ENCODE peak calls at places on chromosomes 2 and 18, in four cellular contexts. U is IMR-90; V is choroid plexus epithelial cell; I is CD8-positive, alpha-beta T cell. P is an unnamed sample.

GRCh38 chr2:200360364-200360763 is 53.9 kb downstream of the SPATS2L start:
- DNase-seq in I (no peak), V (no peak), U (no peak), P (no peak)

GRCh38 chr2:34261701-34262100 is 662.6 kb upstream of the FAM98A start:
- DNase-seq in U (no peak), I (no peak), V (no peak), P (no peak)

GRCh38 chr2:64516651-64517510 is 7.2 kb upstream of the AFTPH start:
- DNase-seq in I (no peak), U (no peak), V (no peak), P (no peak)

GRCh38 chr2:9629222-9630000 is 1.4 kb downstream of the YWHAQ start:
- DNase-seq in U (peak), I (no peak), V (peak), P (peak)

GRCh38 chr2:232903989-232904388 is 33.9 kb downstream of the SNORC start:
- DNase-seq in V (no peak), I (no peak), U (no peak), P (no peak)

GRCh38 chr2:174878537-174879147 is 114.4 kb upstream of the CHRNA1 start:
- DNase-seq in I (no peak), V (peak), U (peak), P (peak)

GRCh38 chr2:202378001-202378400 is 1.9 kb downstream of the BMPR2 start:
- DNase-seq in V (no peak), U (no peak), I (no peak), P (peak)

GRCh38 chr2:74334931-74335333 is 8.3 kb downstream of the SLC4A5 start:
- DNase-seq in U (peak), V (peak), I (peak), P (peak)

GRCh38 chr2:15561574-15562344 is 625 bp upstream of the NBAS start:
- DNase-seq in U (peak), V (peak), I (peak), P (peak)

GRCh38 chr18:58135806-58136331 is 91.8 kb downstream of the NEDD4L start:
- DNase-seq in U (peak), V (peak), I (peak), P (peak)

GRCh38 chr2:45890819-45891218 is 239.3 kb downstream of the PRKCE start:
- DNase-seq in U (no peak), I (no peak), V (no peak), P (no peak)

GRCh38 chr2:1730047-1730937 is 14.0 kb downstream of the PXDN start:
- DNase-seq in V (peak), U (peak), I (no peak), P (peak)

GRCh38 chr18:49898421-49898820 is 85.1 kb upstream of the ACAA2 start:
- DNase-seq in V (peak), I (peak), U (peak), P (peak)

GRCh38 chr2:78701546-78701945 is 324.0 kb upstream of the REG3G start:
- DNase-seq in V (no peak), U (no peak), I (no peak), P (peak)

GRCh38 chr2:54787760-54788366 is 64.4 kb downstream of the EML6 start:
- DNase-seq in U (no peak), I (no peak), V (no peak), P (no peak)

GRCh38 chr18:13266208-13267100 is 47.9 kb downstream of the LDLRAD4 start:
- DNase-seq in I (no peak), V (no peak), U (no peak), P (no peak)

GRCh38 chr2:240436626-240437180 is 1.2 kb downstream of the GPC1 start:
- DNase-seq in I (no peak), U (peak), V (peak), P (peak)

GRCh38 chr2:157233506-157233905 is 24.0 kb upstream of the GALNT5 start:
- DNase-seq in U (peak), V (peak), I (no peak), P (peak)

GRCh38 chr2:12715258-12715865 is 1.4 kb upstream of the TRIB2 start:
- DNase-seq in U (no peak), I (no peak), V (no peak), P (no peak)

GRCh38 chr2:24009680-24010476 is at the start of gene MFSD2B:
- DNase-seq in I (no peak), U (no peak), V (peak), P (peak)

GRCh38 chr2:23588106-23588505 is 203.1 kb downstream of the KLHL29 start:
- DNase-seq in V (no peak), U (no peak), I (no peak), P (no peak)

GRCh38 chr2:113937501-113937900 is 47.6 kb downstream of the ACTR3 start:
- DNase-seq in V (no peak), U (no peak), I (no peak), P (no peak)

GRCh38 chr2:239182981-239183791 is 217.6 kb downstream of the HDAC4 start:
- DNase-seq in U (no peak), I (no peak), V (no peak), P (no peak)

GRCh38 chr2:27977623-27978312 is 87.2 kb downstream of the BABAM2 start:
- DNase-seq in V (peak), I (no peak), U (peak), P (peak)

GRCh38 chr2:148704247-148704646 is 59.7 kb downstream of the EPC2 start:
- DNase-seq in U (peak), V (no peak), I (no peak), P (no peak)

GRCh38 chr2:117979911-117980341 is 33.9 kb downstream of the CCDC93 start:
- DNase-seq in I (no peak), U (no peak), V (peak), P (no peak)

GRCh38 chr2:10592652-10593051 is 97.1 kb downstream of the NOL10 start:
- DNase-seq in V (no peak), U (no peak), I (no peak), P (no peak)

GRCh38 chr18:63119647-63120046 is 199.9 kb downstream of the BCL2 start:
- DNase-seq in U (peak), I (no peak), V (peak), P (peak)

GRCh38 chr2:172864182-172864581 is 128.5 kb downstream of the RAPGEF4 start:
- DNase-seq in I (peak), U (peak), V (peak), P (peak)
- TF ChIP-seq CTCF in I (no peak), U (peak), V (peak), P (peak)

DNA sequence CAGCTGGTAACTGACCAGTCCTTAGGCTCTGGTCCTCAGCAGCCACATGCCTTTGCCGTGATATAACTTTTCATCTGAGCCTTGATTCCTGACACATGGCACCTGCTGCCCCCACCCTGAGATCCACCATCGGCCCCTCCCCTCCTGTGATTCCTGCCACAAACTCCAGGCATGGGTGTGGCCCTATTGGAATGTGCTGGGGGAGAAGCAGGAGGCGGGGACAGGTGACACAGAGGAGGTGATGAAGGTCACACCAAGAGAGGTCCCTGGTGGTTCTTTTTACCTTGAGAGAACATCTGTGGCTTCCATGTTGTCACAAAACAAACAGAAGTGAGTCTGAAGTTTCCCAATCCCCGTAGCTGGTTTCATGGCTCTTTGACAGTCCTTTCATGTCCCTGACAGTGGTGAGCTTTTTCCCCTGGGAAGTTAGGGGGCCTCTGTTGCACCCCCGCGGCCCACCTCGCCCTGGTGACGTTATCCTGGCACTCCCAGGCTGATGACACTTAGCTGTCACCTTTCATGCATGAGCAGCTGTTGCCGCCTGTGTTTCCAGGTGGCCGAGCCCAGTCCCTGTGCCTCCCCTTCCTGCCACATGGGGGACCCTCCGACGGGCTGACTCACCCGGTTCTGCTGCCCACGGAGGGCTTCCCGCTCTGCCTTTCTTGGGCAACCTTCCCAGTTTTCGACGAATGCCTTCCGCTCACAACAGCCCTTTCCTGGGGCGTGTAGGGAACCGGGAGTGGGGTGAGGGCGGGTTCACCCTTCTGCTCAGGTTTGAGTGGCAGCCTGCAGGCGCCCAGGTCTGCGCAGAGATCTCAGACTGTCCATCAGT is 66.3 kb upstream of the GLI2 start:
- DNase-seq in U (peak), V (peak), I (no peak), P (peak)
- TF ChIP-seq CTCF in U (peak), V (peak), I (no peak), P (peak)

DNA sequence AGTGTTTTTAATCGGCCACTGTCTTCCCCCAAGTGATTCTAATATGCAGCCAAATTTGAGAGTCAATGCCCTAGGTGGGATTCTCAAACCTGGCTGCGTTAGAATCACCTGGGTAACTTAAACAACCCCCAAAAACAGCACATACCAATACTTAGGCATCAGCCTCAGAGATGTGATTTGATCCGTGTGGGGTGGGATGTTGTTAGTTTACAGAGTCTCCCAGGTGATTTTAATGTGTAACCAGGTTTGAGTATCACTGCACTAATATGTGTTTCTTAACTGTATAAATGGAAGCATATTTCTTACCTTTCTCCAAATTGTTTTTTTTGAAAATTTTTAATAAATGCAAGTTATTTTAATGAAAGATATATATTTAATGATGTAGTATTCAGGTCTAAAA is 135.4 kb downstream of the PLCL1 start:
- DNase-seq in U (no peak), V (no peak), I (no peak), P (no peak)
- TF ChIP-seq CTCF in U (no peak), V (no peak), I (no peak), P (no peak)

GRCh38 chr2:80303006-80303741 is 1.4 kb downstream of the LRRTM1 start:
- DNase-seq in I (no peak), U (no peak), V (no peak), P (no peak)
- TF ChIP-seq CTCF in I (no peak), U (no peak), V (no peak), P (no peak)

DNA sequence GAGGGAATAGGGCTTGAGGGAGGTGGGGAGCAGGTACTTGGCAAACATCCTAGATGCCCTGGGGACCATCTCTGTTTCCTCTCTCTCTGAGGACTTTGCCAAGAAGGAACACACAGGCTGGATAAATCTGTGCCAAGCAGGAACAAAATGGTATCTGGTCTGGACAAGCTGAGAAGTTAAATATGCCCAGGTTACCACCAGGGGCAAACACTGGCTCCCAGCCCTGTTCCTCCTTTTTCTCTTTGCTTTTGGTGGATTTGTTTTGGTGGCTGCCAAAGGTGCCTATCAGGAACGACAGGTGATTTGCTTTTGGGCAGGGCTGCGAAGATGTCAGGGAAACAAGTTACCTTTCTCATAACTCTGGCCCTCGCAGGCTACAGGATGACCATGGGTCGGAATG is 227.5 kb upstream of the SMAD2 start:
- DNase-seq in U (no peak), I (no peak), V (no peak), P (no peak)
- TF ChIP-seq CTCF in U (no peak), I (no peak), V (no peak), P (no peak)

GRCh38 chr2:120546865-120547390 is 188.7 kb upstream of the GLI2 start:
- DNase-seq in V (no peak), I (no peak), U (no peak), P (no peak)
- TF ChIP-seq CTCF in V (no peak), I (no peak), U (no peak), P (no peak)

GRCh38 chr2:178309541-178309940 is 115.2 kb downstream of the OSBPL6 start:
- DNase-seq in U (peak), I (no peak), V (no peak), P (no peak)

GRCh38 chr2:178304262-178304661 is 110.0 kb downstream of the OSBPL6 start:
- DNase-seq in U (no peak), V (no peak), I (no peak), P (no peak)

GRCh38 chr2:178301595-178302324 is 107.4 kb downstream of the OSBPL6 start:
- DNase-seq in V (no peak), I (no peak), U (no peak), P (no peak)

DNA sequence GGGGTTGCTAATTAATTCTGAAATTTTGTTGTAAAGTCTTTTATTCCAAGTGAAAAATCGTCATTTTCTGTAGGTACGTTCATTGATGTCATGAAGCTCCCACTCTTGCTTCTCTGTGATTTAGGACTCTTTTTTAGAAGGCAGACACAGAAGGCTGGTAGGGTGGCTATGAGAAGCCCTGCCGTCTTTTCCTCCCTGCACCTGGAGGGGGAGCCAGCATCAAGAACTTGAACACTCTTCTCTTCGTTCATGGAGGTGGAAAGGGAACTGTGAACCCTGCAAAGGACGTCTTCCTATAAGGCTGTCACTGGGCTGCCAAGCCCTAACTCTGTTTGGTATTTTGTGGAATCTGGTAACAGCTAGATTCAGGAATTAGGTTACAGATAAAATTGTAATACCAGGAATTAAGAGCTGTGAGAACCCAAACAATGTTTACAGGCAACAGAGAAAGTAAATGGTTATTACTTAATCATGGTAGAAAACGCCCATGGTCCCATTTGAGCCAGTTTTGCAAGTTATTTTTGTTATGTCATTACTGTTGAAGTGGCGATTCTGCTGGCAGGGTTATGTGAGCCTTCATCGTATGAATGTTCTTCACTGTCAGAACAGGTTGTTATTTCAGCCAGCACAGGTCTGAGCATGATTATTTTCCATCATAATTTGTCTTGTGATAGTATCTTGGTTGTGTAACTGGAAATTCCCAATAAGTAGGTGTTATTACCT is 112.2 kb downstream of the OSBPL6 start:
- DNase-seq in I (peak), V (peak), U (peak), P (peak)
- TF ChIP-seq CTCF in I (no peak), V (peak), U (peak), P (peak)

DNA sequence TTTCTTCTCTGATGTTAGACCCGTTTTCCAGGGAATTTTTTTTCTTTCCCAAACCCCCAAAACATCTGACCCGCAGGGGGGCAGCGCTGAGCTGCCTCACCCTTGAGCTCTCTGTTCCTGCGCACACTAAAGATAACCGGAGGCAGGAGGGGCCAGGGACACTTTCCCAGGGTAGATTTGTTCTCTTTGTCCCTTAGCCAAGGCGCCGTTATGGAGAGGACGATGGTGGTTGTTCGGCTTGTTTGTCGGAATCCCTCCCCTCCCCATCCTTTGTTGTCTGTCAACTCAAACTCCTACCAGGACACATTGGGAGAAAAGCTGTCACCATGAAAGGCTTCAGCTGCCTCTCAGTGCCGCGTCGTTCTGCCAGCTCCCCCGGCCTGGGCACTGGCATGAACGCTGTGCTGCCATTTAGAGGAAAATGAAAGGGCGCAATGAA is 62.3 kb downstream of the RND3 start:
- DNase-seq in U (peak), V (no peak), I (no peak), P (no peak)
- TF ChIP-seq CTCF in U (peak), V (peak), I (no peak), P (peak)

GRCh38 chr2:187451510-187451909 is 3.5 kb upstream of the CALCRL start:
- DNase-seq in V (no peak), U (no peak), I (no peak), P (no peak)

GRCh38 chr2:187453078-187453641 is 5.1 kb upstream of the CALCRL start:
- DNase-seq in V (peak), U (peak), I (no peak), P (peak)
- TF ChIP-seq CTCF in V (peak), U (peak), I (no peak), P (peak)

DNA sequence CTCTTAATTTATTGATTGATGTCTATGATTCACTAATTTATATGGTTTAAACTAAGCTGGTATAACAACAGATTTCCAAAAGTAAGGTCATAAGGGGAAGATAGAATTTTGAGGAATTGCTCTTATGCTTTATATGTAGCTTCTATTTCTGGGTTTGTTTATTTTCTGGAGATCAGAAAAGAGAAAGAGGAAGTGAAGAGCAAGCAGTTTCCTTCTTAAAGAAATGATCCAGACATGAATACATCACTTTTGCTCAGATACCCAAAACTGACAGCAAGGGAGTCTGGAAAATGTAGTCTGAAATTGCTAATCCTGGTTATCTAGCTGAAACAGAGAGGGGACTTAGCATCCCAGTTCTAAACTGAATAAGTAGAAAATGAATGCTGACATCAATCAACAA is 912.5 kb upstream of the CRIM1 start:
- DNase-seq in V (no peak), I (no peak), U (no peak), P (no peak)
- TF ChIP-seq CTCF in V (no peak), I (no peak), U (no peak), P (no peak)

P was measured in fibroblast of the aortic adventitia.